ENCODE peak calls at places on chromosomes 2 and 18, in seven cellular contexts. One of them, this sample, is unnamed.

GRCh38 chr2:42048318-42049251 is 764 bp downstream of the PKDCC start:
- DNase-seq in nephron progenitor cell: peak; percentile 55
- DNase-seq in cortex of kidney: no peak
- DNase-seq in AG09309: no peak
- DNase-seq in HS-5: no peak
- DNase-seq in glomerular endothelial cell: no peak
- DNase-seq in NCI-H1092 treated with DMSO at 0.1 percent for 48 hours: no peak
- DNase-seq in this sample: no peak

GRCh38 chr18:23541349-23542093 is 38.2 kb downstream of the RMC1 start:
- DNase-seq in glomerular endothelial cell: no peak
- DNase-seq in NCI-H1092 treated with DMSO at 0.1 percent for 48 hours: no peak
- DNase-seq in nephron progenitor cell: no peak
- DNase-seq in HS-5: no peak
- DNase-seq in AG09309: no peak
- DNase-seq in cortex of kidney: no peak
- DNase-seq in this sample: peak; percentile 72

GRCh38 chr2:239393401-239393940 is 7.3 kb downstream of the HDAC4 start:
- DNase-seq in glomerular endothelial cell: no peak
- DNase-seq in AG09309: no peak
- DNase-seq in nephron progenitor cell: no peak
- DNase-seq in HS-5: no peak
- DNase-seq in cortex of kidney: no peak
- DNase-seq in NCI-H1092 treated with DMSO at 0.1 percent for 48 hours: no peak
- DNase-seq in this sample: no peak

GRCh38 chr18:42298744-42299685 is 344.0 kb downstream of the PIK3C3 start:
- DNase-seq in glomerular endothelial cell: peak; percentile 42
- DNase-seq in HS-5: peak; percentile 37
- DNase-seq in cortex of kidney: no peak
- DNase-seq in NCI-H1092 treated with DMSO at 0.1 percent for 48 hours: peak; percentile 88
- DNase-seq in nephron progenitor cell: peak; percentile 80
- DNase-seq in AG09309: peak; percentile 34
- DNase-seq in this sample: peak; percentile 84

GRCh38 chr18:9876523-9876866 is 9.3 kb upstream of the TXNDC2 start:
- DNase-seq in nephron progenitor cell: no peak
- DNase-seq in NCI-H1092 treated with DMSO at 0.1 percent for 48 hours: no peak
- DNase-seq in AG09309: no peak
- DNase-seq in cortex of kidney: no peak
- DNase-seq in HS-5: no peak
- DNase-seq in glomerular endothelial cell: no peak
- DNase-seq in this sample: peak; percentile 82

GRCh38 chr2:127107622-127107999 is 657 bp upstream of the BIN1 start:
- DNase-seq in glomerular endothelial cell: no peak
- DNase-seq in NCI-H1092 treated with DMSO at 0.1 percent for 48 hours: peak; percentile 44
- DNase-seq in HS-5: no peak
- DNase-seq in cortex of kidney: no peak
- DNase-seq in nephron progenitor cell: no peak
- DNase-seq in AG09309: no peak
- DNase-seq in this sample: no peak

GRCh38 chr18:8826971-8827370 is 121.6 kb downstream of the MTCL1 start:
- DNase-seq in nephron progenitor cell: no peak
- DNase-seq in glomerular endothelial cell: no peak
- DNase-seq in HS-5: no peak
- DNase-seq in AG09309: no peak
- DNase-seq in cortex of kidney: no peak
- DNase-seq in NCI-H1092 treated with DMSO at 0.1 percent for 48 hours: no peak
- DNase-seq in this sample: no peak

GRCh38 chr2:191145769-191146471 is 4.9 kb downstream of the STAT4 start:
- DNase-seq in cortex of kidney: no peak
- DNase-seq in NCI-H1092 treated with DMSO at 0.1 percent for 48 hours: no peak
- DNase-seq in glomerular endothelial cell: no peak
- DNase-seq in AG09309: no peak
- DNase-seq in HS-5: no peak
- DNase-seq in nephron progenitor cell: no peak
- DNase-seq in this sample: no peak

GRCh38 chr2:204177977-204178522 is 241.5 kb downstream of the ICOS start:
- DNase-seq in NCI-H1092 treated with DMSO at 0.1 percent for 48 hours: no peak
- DNase-seq in glomerular endothelial cell: no peak
- DNase-seq in cortex of kidney: no peak
- DNase-seq in AG09309: no peak
- DNase-seq in HS-5: no peak
- DNase-seq in nephron progenitor cell: peak; percentile 37
- DNase-seq in this sample: peak; percentile 57

GRCh38 chr2:27016801-27017325 is 15.9 kb upstream of the TMEM214 start:
- DNase-seq in glomerular endothelial cell: no peak
- DNase-seq in NCI-H1092 treated with DMSO at 0.1 percent for 48 hours: peak; percentile 37
- DNase-seq in HS-5: no peak
- DNase-seq in nephron progenitor cell: peak; percentile 60
- DNase-seq in AG09309: peak; percentile 25
- DNase-seq in cortex of kidney: no peak
- DNase-seq in this sample: peak; percentile 92

GRCh38 chr2:36387258-36387916 is 31.8 kb downstream of the CRIM1 start:
- DNase-seq in glomerular endothelial cell: no peak
- DNase-seq in nephron progenitor cell: no peak
- DNase-seq in AG09309: no peak
- DNase-seq in HS-5: no peak
- DNase-seq in NCI-H1092 treated with DMSO at 0.1 percent for 48 hours: no peak
- DNase-seq in cortex of kidney: no peak
- DNase-seq in this sample: peak; percentile 16

GRCh38 chr2:28624798-28625701 is 126.6 kb upstream of the PPP1CB start:
- DNase-seq in glomerular endothelial cell: no peak
- DNase-seq in cortex of kidney: no peak
- DNase-seq in nephron progenitor cell: no peak
- DNase-seq in AG09309: no peak
- DNase-seq in HS-5: no peak
- DNase-seq in NCI-H1092 treated with DMSO at 0.1 percent for 48 hours: no peak
- DNase-seq in this sample: no peak

GRCh38 chr2:168730391-168730790 is 72.0 kb upstream of the NOSTRIN start:
- DNase-seq in HS-5: no peak
- DNase-seq in NCI-H1092 treated with DMSO at 0.1 percent for 48 hours: no peak
- DNase-seq in cortex of kidney: no peak
- DNase-seq in glomerular endothelial cell: no peak
- DNase-seq in AG09309: no peak
- DNase-seq in nephron progenitor cell: no peak
- DNase-seq in this sample: no peak

GRCh38 chr2:56185101-56185581 is 1.4 kb downstream of the CCDC85A start:
- DNase-seq in AG09309: no peak
- DNase-seq in cortex of kidney: no peak
- DNase-seq in nephron progenitor cell: peak; percentile 36
- DNase-seq in NCI-H1092 treated with DMSO at 0.1 percent for 48 hours: peak; percentile 32
- DNase-seq in glomerular endothelial cell: no peak
- DNase-seq in HS-5: no peak
- DNase-seq in this sample: no peak

GRCh38 chr18:3867768-3868445 is 417.9 kb downstream of the TGIF1 start:
- DNase-seq in cortex of kidney: no peak
- DNase-seq in glomerular endothelial cell: no peak
- DNase-seq in AG09309: no peak
- DNase-seq in nephron progenitor cell: no peak
- DNase-seq in HS-5: no peak
- DNase-seq in NCI-H1092 treated with DMSO at 0.1 percent for 48 hours: peak; percentile 81
- DNase-seq in this sample: no peak

GRCh38 chr2:71889991-71890684 is 257.5 kb downstream of the CYP26B1 start:
- DNase-seq in nephron progenitor cell: no peak
- DNase-seq in HS-5: peak; percentile 85
- DNase-seq in AG09309: peak; percentile 98
- DNase-seq in cortex of kidney: no peak
- DNase-seq in NCI-H1092 treated with DMSO at 0.1 percent for 48 hours: no peak
- DNase-seq in glomerular endothelial cell: no peak
- DNase-seq in this sample: no peak

GRCh38 chr2:229434131-229434530 is 163.0 kb upstream of the PID1 start:
- DNase-seq in nephron progenitor cell: no peak
- DNase-seq in cortex of kidney: no peak
- DNase-seq in glomerular endothelial cell: no peak
- DNase-seq in AG09309: no peak
- DNase-seq in HS-5: no peak
- DNase-seq in NCI-H1092 treated with DMSO at 0.1 percent for 48 hours: no peak
- DNase-seq in this sample: no peak

GRCh38 chr2:238203973-238204683 is 633 bp upstream of the ILKAP start:
- DNase-seq in nephron progenitor cell: no peak
- DNase-seq in HS-5: no peak
- DNase-seq in cortex of kidney: no peak
- DNase-seq in NCI-H1092 treated with DMSO at 0.1 percent for 48 hours: no peak
- DNase-seq in AG09309: no peak
- DNase-seq in glomerular endothelial cell: no peak
- DNase-seq in this sample: peak; percentile 97

GRCh38 chr2:108585446-108585845 is 51.2 kb downstream of the LIMS1 start:
- DNase-seq in cortex of kidney: no peak
- DNase-seq in nephron progenitor cell: no peak
- DNase-seq in AG09309: no peak
- DNase-seq in HS-5: no peak
- DNase-seq in glomerular endothelial cell: no peak
- DNase-seq in NCI-H1092 treated with DMSO at 0.1 percent for 48 hours: no peak
- DNase-seq in this sample: no peak

GRCh38 chr2:151207100-151207499 is 54.6 kb downstream of the RBM43 start:
- DNase-seq in nephron progenitor cell: no peak
- DNase-seq in glomerular endothelial cell: no peak
- DNase-seq in NCI-H1092 treated with DMSO at 0.1 percent for 48 hours: no peak
- DNase-seq in AG09309: no peak
- DNase-seq in cortex of kidney: no peak
- DNase-seq in HS-5: no peak
- DNase-seq in this sample: no peak

GRCh38 chr2:134395779-134396178 is 141.9 kb downstream of the MGAT5 start:
- DNase-seq in NCI-H1092 treated with DMSO at 0.1 percent for 48 hours: no peak
- DNase-seq in cortex of kidney: no peak
- DNase-seq in nephron progenitor cell: no peak
- DNase-seq in HS-5: no peak
- DNase-seq in AG09309: no peak
- DNase-seq in glomerular endothelial cell: no peak
- DNase-seq in this sample: peak; percentile 26

GRCh38 chr2:234753701-234754100 is 198.1 kb upstream of the SH3BP4 start:
- DNase-seq in glomerular endothelial cell: no peak
- DNase-seq in HS-5: no peak
- DNase-seq in nephron progenitor cell: no peak
- DNase-seq in cortex of kidney: no peak
- DNase-seq in NCI-H1092 treated with DMSO at 0.1 percent for 48 hours: no peak
- DNase-seq in AG09309: no peak
- DNase-seq in this sample: no peak

This sample was measured in OCI-M1.